ENCODE peak calls at places on chromosomes 12 and 14, in five cellular contexts. V is GM10248, Q is HFF-Myc, J is MCF 10A, B is ovary. U is an unnamed sample.

GRCh38 chr12:75900781-75901254 is 130.8 kb downstream of the PHLDA1 start:
- DNase-seq in V (no peak), Q (no peak), J (no peak), B (no peak), U (no peak)

GRCh38 chr12:124703852-124704251 is 136.4 kb upstream of the NCOR2 start:
- DNase-seq in V (no peak), Q (no peak), J (peak), B (no peak), U (no peak)

GRCh38 chr12:71399197-71399596 is 40.4 kb upstream of the LGR5 start:
- DNase-seq in V (no peak), Q (no peak), J (no peak), B (no peak), U (no peak)

GRCh38 chr14:76080009-76080408 is 71.7 kb upstream of the GPATCH2L start:
- DNase-seq in V (no peak), Q (no peak), J (no peak), B (no peak), U (no peak)

GRCh38 chr12:91072931-91073330 is 15.1 kb upstream of the KERA start:
- DNase-seq in V (no peak), Q (no peak), J (no peak), B (no peak), U (no peak)

GRCh38 chr12:6355491-6356373 is 13.9 kb upstream of the TNFRSF1A start:
- DNase-seq in V (no peak), Q (no peak), J (no peak), B (no peak), U (no peak)

GRCh38 chr14:76701981-76702380 is 59.3 kb upstream of the VASH1 start:
- DNase-seq in V (no peak), Q (no peak), J (no peak), B (no peak), U (no peak)

GRCh38 chr12:40473979-40474378 is 218.3 kb upstream of the CNTN1 start:
- DNase-seq in V (no peak), Q (no peak), J (no peak), B (no peak), U (no peak)

GRCh38 chr12:24197517-24197916 is 248.0 kb upstream of the SOX5 start:
- DNase-seq in V (no peak), Q (no peak), J (no peak), B (no peak), U (no peak)

GRCh38 chr14:79275367-79275655 is 936.0 kb downstream of the DIO2 start:
- DNase-seq in V (no peak), Q (no peak), J (no peak), B (no peak), U (no peak)

GRCh38 chr12:132486168-132486567 is 3.8 kb upstream of the FBRSL1 start:
- DNase-seq in V (no peak), Q (no peak), J (no peak), B (peak), U (no peak)

GRCh38 chr12:124321040-124321481 is 26.2 kb downstream of the RFLNA start:
- DNase-seq in V (peak), Q (peak), J (peak), B (peak), U (peak)

GRCh38 chr14:102949062-102949800 is 26.8 kb downstream of the AMN start:
- DNase-seq in V (peak), Q (peak), J (no peak), B (no peak), U (peak)

GRCh38 chr12:3629082-3629830 is 123.7 kb downstream of the CRACR2A start:
- DNase-seq in V (no peak), Q (no peak), J (no peak), B (no peak), U (no peak)

GRCh38 chr12:75656650-75657049 is 145.2 kb upstream of the KRR1 start:
- DNase-seq in V (no peak), Q (no peak), J (peak), B (no peak), U (no peak)

GRCh38 chr12:110563702-110564470 is 19.2 kb downstream of the PPTC7 start:
- DNase-seq in V (no peak), Q (no peak), J (no peak), B (no peak), U (no peak)

GRCh38 chr12:93760275-93760875 is 83.2 kb downstream of the CRADD start:
- DNase-seq in V (no peak), Q (no peak), J (no peak), B (no peak), U (no peak)

GRCh38 chr12:69042557-69042956 is 109.6 kb upstream of the CPM start:
- DNase-seq in V (no peak), Q (no peak), J (no peak), B (no peak), U (no peak)

GRCh38 chr12:53483225-53483978 is 15.9 kb downstream of the MAP3K12 start:
- DNase-seq in V (no peak), Q (no peak), J (no peak), B (no peak), U (no peak)

GRCh38 chr12:53480425-53481107 is 18.7 kb downstream of the MAP3K12 start:
- DNase-seq in V (no peak), Q (no peak), J (no peak), B (no peak), U (no peak)

GRCh38 chr12:53482626-53483165 is 16.6 kb downstream of the MAP3K12 start:
- DNase-seq in V (no peak), Q (no peak), J (no peak), B (no peak), U (no peak)

GRCh38 chr12:53481108-53481442 is 18.2 kb downstream of the MAP3K12 start:
- DNase-seq in V (no peak), Q (no peak), J (no peak), B (no peak), U (no peak)

DNA sequence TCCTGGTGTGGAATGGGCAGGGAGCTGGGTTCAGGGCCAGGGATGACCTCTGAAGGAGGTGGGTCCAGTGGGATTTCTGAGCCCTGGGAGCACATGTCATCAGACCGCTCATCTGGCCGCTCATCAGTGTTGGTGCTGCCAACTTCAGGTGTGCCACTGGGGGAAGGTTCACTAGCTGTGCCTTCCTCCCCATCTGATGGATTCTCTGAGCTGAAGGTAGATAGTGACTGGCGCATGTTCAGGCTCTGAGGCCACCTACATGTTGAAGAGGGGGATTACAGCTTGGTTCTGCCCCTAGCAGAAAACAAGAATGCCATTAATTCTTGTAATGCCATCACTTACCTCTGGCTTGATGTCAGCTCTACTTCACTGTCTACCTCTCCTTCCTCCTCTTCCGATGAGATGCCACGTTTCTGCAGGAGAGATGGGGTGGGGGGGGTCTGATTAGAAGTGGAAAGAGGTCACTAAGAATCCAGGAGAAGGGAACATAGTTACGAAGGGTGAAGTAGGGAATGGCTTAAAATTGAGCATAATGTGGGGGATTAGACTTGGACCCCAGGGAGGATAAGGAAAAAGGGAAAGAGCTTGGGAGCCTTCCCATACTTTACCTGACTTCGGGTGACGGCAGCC is 17.2 kb downstream of the MAP3K12 start:
- DNase-seq in V (no peak), Q (no peak), J (no peak), B (no peak), U (no peak)
- TF ChIP-seq CTCF in V (no peak), Q (no peak), J (no peak), B (no peak), U (no peak)

DNA sequence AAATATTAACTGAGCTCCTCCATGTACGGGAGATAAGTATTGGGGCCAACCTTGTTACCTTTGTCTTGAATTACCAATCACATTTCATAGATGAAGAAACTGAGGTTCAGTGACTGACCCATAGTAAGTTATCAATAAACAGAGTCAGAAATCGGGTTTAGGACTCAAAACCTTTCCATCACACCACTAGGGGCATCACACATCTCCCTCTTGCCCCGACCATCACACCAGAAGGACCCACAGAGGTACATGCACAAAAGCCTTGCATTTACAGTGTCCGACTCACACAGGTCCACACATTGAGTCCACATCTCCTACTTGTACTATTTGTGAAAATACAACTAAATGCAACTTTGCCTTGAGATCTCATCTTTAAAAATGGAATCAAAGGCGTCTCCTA is 29.4 kb downstream of the KCNA5 start:
- DNase-seq in V (no peak), Q (no peak), J (no peak), B (no peak), U (no peak)
- TF ChIP-seq CTCF in V (no peak), Q (no peak), J (no peak), B (no peak), U (no peak)

DNA sequence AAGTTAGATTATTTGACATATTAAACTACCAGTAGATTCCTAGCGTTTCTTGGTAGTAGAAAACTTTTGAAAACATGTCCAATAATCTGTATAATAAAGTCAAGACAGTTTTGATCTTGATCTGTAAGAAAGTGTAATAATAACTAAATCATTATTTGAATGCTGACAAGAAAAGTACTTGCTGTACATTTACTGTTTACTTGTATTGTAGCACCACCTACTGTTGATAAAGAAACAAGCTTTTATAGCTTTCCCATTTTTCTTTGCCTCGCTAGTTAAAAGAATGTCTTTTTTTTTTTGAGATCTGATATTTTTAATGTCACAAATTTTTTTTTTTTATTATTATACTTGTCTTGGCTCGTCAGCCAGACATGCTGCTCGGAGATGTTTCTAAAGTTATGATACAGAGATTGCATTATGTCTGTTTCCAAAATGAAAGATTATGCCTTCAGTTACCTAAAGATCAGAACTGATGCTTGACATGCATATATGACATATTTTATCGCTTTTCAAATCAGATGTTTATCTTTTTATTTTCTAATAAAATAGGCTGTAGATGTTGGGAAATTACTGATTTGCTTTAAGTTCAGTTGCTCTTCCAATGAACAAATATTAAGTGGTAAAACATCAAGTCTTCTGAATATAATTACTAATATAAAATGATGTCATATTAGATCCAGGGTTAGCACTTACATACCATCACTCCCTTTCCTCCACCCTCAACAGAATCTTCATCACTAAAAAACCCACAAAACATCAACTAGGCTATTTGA is 140.5 kb downstream of the AKAP6 start:
- DNase-seq in V (peak), Q (no peak), J (peak), B (no peak), U (peak)
- TF ChIP-seq CTCF in V (peak), Q (peak), J (peak), B (peak), U (no peak)

DNA sequence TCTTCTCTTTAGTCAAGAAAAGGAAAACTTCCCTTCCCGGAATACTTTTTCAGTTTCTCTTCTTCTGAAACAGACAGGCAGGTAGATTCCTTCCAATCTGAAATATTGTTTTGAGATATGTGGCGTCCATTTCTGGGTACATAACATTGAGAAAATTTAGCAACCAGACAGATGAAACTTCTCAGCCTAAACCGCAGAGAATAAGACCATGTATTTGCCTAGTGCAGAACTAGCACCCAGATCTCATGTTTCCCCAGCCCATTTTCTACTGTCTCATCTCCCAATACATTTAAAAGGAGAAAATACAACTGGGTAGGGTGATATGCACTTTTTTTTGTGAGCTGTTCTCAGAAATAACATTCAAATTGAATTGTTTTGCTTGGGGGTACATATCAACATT is 6.4 kb downstream of the AVPR1A start:
- DNase-seq in V (no peak), Q (no peak), J (no peak), B (no peak), U (no peak)
- TF ChIP-seq CTCF in V (no peak), Q (no peak), J (no peak), B (no peak), U (no peak)

GRCh38 chr14:58881433-58881832 is 243.7 kb downstream of the DACT1 start:
- DNase-seq in V (no peak), Q (no peak), J (no peak), B (no peak), U (no peak)

GRCh38 chr14:58878740-58879139 is 241.0 kb downstream of the DACT1 start:
- DNase-seq in V (no peak), Q (no peak), J (no peak), B (no peak), U (no peak)

GRCh38 chr14:58882577-58883018 is 244.8 kb downstream of the DACT1 start:
- DNase-seq in V (no peak), Q (no peak), J (peak), B (no peak), U (no peak)

GRCh38 chr14:58887931-58888330 is 250.2 kb downstream of the DACT1 start:
- DNase-seq in V (no peak), Q (no peak), J (no peak), B (no peak), U (no peak)

GRCh38 chr14:58884442-58884841 is 246.7 kb downstream of the DACT1 start:
- DNase-seq in V (no peak), Q (no peak), J (no peak), B (no peak), U (no peak)
- TF ChIP-seq CTCF in V (peak), Q (peak), J (no peak), B (no peak), U (no peak)

GRCh38 chr12:98416845-98417244 is 98.5 kb upstream of the TMPO start:
- DNase-seq in V (no peak), Q (no peak), J (peak), B (no peak), U (no peak)
- TF ChIP-seq CTCF in V (no peak), Q (peak), J (peak), B (no peak), U (no peak)

DNA sequence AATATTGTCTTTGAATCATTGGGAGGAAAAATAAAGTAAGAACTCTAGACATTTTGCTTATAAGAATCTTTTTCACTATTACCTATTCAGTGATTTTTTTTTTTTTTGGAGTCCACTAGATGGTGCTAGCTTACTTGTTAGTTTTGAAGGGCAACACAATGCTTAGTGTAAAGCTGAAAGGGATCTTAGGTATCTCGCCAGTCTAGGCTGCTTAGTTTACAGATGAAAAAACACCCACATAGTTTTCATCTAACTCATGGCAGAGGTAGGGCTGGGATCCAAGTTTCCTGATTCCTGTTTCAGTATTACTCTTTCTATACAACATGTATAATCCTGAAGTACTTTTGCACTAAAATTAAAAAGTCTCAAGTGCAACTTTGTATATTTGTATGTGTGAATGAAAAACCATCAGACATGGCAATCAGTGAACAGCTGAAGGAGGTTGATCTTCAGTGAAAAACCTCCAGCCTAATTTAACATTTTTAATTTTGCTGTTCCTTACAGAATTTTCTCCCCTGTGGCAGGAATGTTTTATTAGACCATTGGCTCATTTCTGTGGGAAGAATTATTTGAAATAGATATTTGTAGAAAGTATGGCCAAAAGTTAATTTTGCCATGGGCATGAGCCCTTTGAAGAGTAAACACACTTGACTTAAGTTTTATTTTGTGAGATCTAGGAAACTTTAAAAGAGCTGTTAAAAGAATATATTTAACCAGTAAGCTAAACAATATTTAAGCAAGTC is 40.7 kb downstream of the LRRIQ1 start:
- DNase-seq in V (peak), Q (peak), J (peak), B (no peak), U (peak)
- TF ChIP-seq CTCF in V (peak), Q (peak), J (peak), B (no peak), U (peak)

GRCh38 chr14:50773632-50774541 is 57.1 kb downstream of the NIN start:
- DNase-seq in V (no peak), Q (peak), J (peak), B (peak), U (no peak)
- TF ChIP-seq CTCF in V (peak), Q (peak), J (peak), B (peak), U (peak)